ENCODE peak calls at places on chromosomes 4 and X, in ten cellular contexts. One of them, this sample, is unnamed.
A peak's percentile ranks its signal among the peaks of the same experiment; 100 is the strongest.

GRCh38 chr4:61200991-61201526 is 933 bp downstream of the ADGRL3 start:
- DNase-seq in neural crest cell: peak; percentile 41
- DNase-seq in HCT116: no peak
- DNase-seq in kidney: peak; percentile 68
- DNase-seq in retinal pigment epithelial cell: no peak
- DNase-seq in CD8-positive, alpha-beta T cell: no peak
- DNase-seq in WTC11: peak; percentile 36
- DNase-seq in neural progenitor cell: peak; percentile 63
- DNase-seq in cardiac muscle cell: peak; percentile 66
- DNase-seq in IMR-90: no peak
- DNase-seq in this sample: peak; percentile 39

GRCh38 chr4:79178770-79179169 is 147.1 kb downstream of the NAA11 start:
- DNase-seq in WTC11: no peak
- DNase-seq in CD8-positive, alpha-beta T cell: no peak
- DNase-seq in retinal pigment epithelial cell: no peak
- DNase-seq in neural progenitor cell: no peak
- DNase-seq in cardiac muscle cell: no peak
- DNase-seq in kidney: no peak
- DNase-seq in IMR-90: no peak
- DNase-seq in neural crest cell: no peak
- DNase-seq in HCT116: no peak
- DNase-seq in this sample: no peak

GRCh38 chr4:3312362-3312761 is 19.5 kb downstream of the RGS12 start:
- DNase-seq in neural crest cell: no peak
- DNase-seq in CD8-positive, alpha-beta T cell: no peak
- DNase-seq in IMR-90: no peak
- DNase-seq in retinal pigment epithelial cell: no peak
- DNase-seq in neural progenitor cell: no peak
- DNase-seq in cardiac muscle cell: no peak
- DNase-seq in HCT116: no peak
- DNase-seq in kidney: no peak
- DNase-seq in WTC11: no peak
- DNase-seq in this sample: no peak

GRCh38 chrX:122565952-122566351 is 618.1 kb upstream of the GRIA3 start:
- DNase-seq in neural progenitor cell: no peak
- DNase-seq in IMR-90: peak; percentile 90
- DNase-seq in retinal pigment epithelial cell: peak; percentile 72
- DNase-seq in neural crest cell: no peak
- DNase-seq in HCT116: peak; percentile 7
- DNase-seq in CD8-positive, alpha-beta T cell: no peak
- DNase-seq in WTC11: no peak
- DNase-seq in kidney: peak; percentile 25
- DNase-seq in cardiac muscle cell: no peak
- DNase-seq in this sample: no peak

GRCh38 chr4:63790377-63790776 is 618.9 kb downstream of the TECRL start:
- DNase-seq in neural crest cell: no peak
- DNase-seq in IMR-90: no peak
- DNase-seq in retinal pigment epithelial cell: no peak
- DNase-seq in kidney: no peak
- DNase-seq in WTC11: no peak
- DNase-seq in CD8-positive, alpha-beta T cell: no peak
- DNase-seq in neural progenitor cell: no peak
- DNase-seq in HCT116: no peak
- DNase-seq in cardiac muscle cell: no peak
- DNase-seq in this sample: no peak

GRCh38 chrX:25858273-25858880 is 279.8 kb upstream of the MAGEB18 start:
- DNase-seq in kidney: no peak
- DNase-seq in cardiac muscle cell: no peak
- DNase-seq in HCT116: no peak
- DNase-seq in retinal pigment epithelial cell: peak; percentile 64
- DNase-seq in IMR-90: no peak
- DNase-seq in neural progenitor cell: no peak
- DNase-seq in CD8-positive, alpha-beta T cell: no peak
- DNase-seq in WTC11: no peak
- DNase-seq in neural crest cell: no peak
- DNase-seq in this sample: no peak

GRCh38 chr4:1745697-1746096 is 24.4 kb downstream of the TACC3 start:
- DNase-seq in cardiac muscle cell: no peak
- DNase-seq in CD8-positive, alpha-beta T cell: no peak
- DNase-seq in IMR-90: no peak
- DNase-seq in retinal pigment epithelial cell: no peak
- DNase-seq in neural crest cell: no peak
- DNase-seq in HCT116: no peak
- DNase-seq in kidney: no peak
- DNase-seq in neural progenitor cell: no peak
- DNase-seq in WTC11: no peak
- DNase-seq in this sample: no peak

GRCh38 chrX:148381603-148382002 is 118.8 kb upstream of the AFF2 start:
- DNase-seq in kidney: no peak
- DNase-seq in WTC11: no peak
- DNase-seq in retinal pigment epithelial cell: no peak
- DNase-seq in HCT116: no peak
- DNase-seq in IMR-90: no peak
- DNase-seq in neural progenitor cell: no peak
- DNase-seq in neural crest cell: no peak
- DNase-seq in CD8-positive, alpha-beta T cell: no peak
- DNase-seq in cardiac muscle cell: no peak
- DNase-seq in this sample: no peak

DNA sequence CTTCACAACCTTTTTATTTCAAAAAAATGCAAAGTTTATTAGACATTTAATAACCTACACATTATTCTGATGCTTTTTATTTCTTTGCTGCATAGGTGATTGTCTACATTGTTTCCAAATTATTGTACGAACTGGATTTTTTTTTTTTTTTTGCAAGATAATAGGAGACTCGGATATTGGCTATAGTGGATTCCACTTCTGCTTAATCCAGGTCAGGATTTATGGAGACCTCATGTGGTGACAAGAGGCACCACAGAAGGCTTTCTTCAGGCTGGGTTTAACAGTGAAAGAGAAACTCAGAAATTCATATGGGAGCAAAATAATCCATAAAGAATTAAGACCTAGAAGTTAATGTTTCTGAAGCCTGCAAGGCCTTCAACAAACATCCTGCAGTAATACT is 2.4 kb upstream of the SLIT2 start:
- DNase-seq in CD8-positive, alpha-beta T cell: no peak
- DNase-seq in HCT116: peak; percentile 12
- DNase-seq in cardiac muscle cell: peak; percentile 62
- DNase-seq in WTC11: no peak
- DNase-seq in neural progenitor cell: peak; percentile 25
- DNase-seq in kidney: no peak
- DNase-seq in neural crest cell: no peak
- DNase-seq in retinal pigment epithelial cell: no peak
- DNase-seq in IMR-90: peak; percentile 69
- DNase-seq in this sample: no peak
- TF ChIP-seq CTCF in CD8-positive, alpha-beta T cell: no peak
- TF ChIP-seq CTCF in HCT116: peak; percentile 49
- TF ChIP-seq CTCF in cardiac muscle cell: peak; percentile 64
- TF ChIP-seq CTCF in WTC11: no peak
- TF ChIP-seq CTCF in neural progenitor cell: peak; percentile 33
- TF ChIP-seq CTCF in kidney: peak; percentile 38
- TF ChIP-seq CTCF in neural crest cell: peak; percentile 57
- TF ChIP-seq CTCF in retinal pigment epithelial cell: peak; percentile 73
- TF ChIP-seq CTCF in IMR-90: peak; percentile 64
- TF ChIP-seq CTCF in this sample: no peak

GRCh38 chr4:39450618-39451017 is 8.1 kb downstream of the RPL9 start:
- DNase-seq in neural progenitor cell: no peak
- DNase-seq in WTC11: no peak
- DNase-seq in HCT116: no peak
- DNase-seq in CD8-positive, alpha-beta T cell: no peak
- DNase-seq in neural crest cell: no peak
- DNase-seq in IMR-90: no peak
- DNase-seq in cardiac muscle cell: no peak
- DNase-seq in retinal pigment epithelial cell: no peak
- DNase-seq in kidney: no peak
- DNase-seq in this sample: no peak

GRCh38 chr4:39451423-39452023 is 7.2 kb downstream of the RPL9 start:
- DNase-seq in retinal pigment epithelial cell: no peak
- DNase-seq in cardiac muscle cell: no peak
- DNase-seq in IMR-90: no peak
- DNase-seq in kidney: no peak
- DNase-seq in neural progenitor cell: no peak
- DNase-seq in CD8-positive, alpha-beta T cell: no peak
- DNase-seq in HCT116: no peak
- DNase-seq in neural crest cell: no peak
- DNase-seq in WTC11: no peak
- DNase-seq in this sample: no peak

GRCh38 chr4:39446483-39446841 is 12.3 kb downstream of the RPL9 start:
- DNase-seq in cardiac muscle cell: no peak
- DNase-seq in WTC11: no peak
- DNase-seq in neural progenitor cell: no peak
- DNase-seq in IMR-90: no peak
- DNase-seq in CD8-positive, alpha-beta T cell: no peak
- DNase-seq in kidney: no peak
- DNase-seq in neural crest cell: no peak
- DNase-seq in retinal pigment epithelial cell: no peak
- DNase-seq in HCT116: no peak
- DNase-seq in this sample: no peak

GRCh38 chr4:39442910-39443480 is 15.7 kb downstream of the RPL9 start:
- DNase-seq in WTC11: no peak
- DNase-seq in IMR-90: no peak
- DNase-seq in CD8-positive, alpha-beta T cell: no peak
- DNase-seq in kidney: no peak
- DNase-seq in HCT116: no peak
- DNase-seq in retinal pigment epithelial cell: no peak
- DNase-seq in cardiac muscle cell: no peak
- DNase-seq in neural crest cell: no peak
- DNase-seq in neural progenitor cell: no peak
- DNase-seq in this sample: no peak

DNA sequence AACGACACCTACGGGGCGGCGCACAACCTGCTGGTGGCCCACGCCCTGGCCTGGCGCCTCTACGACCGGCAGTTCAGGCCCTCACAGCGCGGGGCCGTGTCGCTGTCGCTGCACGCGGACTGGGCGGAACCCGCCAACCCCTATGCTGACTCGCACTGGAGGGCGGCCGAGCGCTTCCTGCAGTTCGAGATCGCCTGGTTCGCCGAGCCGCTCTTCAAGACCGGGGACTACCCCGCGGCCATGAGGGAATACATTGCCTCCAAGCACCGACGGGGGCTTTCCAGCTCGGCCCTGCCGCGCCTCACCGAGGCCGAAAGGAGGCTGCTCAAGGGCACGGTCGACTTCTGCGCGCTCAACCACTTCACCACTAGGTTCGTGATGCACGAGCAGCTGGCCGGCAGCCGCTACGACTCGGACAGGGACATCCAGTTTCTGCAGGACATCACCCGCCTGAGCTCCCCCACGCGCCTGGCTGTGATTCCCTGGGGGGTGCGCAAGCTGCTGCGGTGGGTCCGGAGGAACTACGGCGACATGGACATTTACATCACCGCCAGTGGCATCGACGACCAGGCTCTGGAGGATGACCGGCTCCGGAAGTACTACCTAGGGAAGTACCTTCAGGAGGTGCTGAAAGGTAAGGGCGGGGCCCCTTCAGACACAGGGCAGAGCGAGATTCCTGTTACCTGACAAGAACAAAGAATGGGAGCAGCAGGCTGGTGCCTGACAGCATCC is 11.7 kb downstream of the RPL9 start:
- DNase-seq in WTC11: peak; percentile 80
- DNase-seq in kidney: peak; percentile 90
- DNase-seq in cardiac muscle cell: peak; percentile 31
- DNase-seq in neural progenitor cell: peak; percentile 49
- DNase-seq in IMR-90: peak; percentile 28
- DNase-seq in neural crest cell: no peak
- DNase-seq in CD8-positive, alpha-beta T cell: peak; percentile 20
- DNase-seq in HCT116: no peak
- DNase-seq in retinal pigment epithelial cell: no peak
- DNase-seq in this sample: peak; percentile 67
- TF ChIP-seq CTCF in WTC11: no peak
- TF ChIP-seq CTCF in kidney: no peak
- TF ChIP-seq CTCF in cardiac muscle cell: peak; percentile 53
- TF ChIP-seq CTCF in neural progenitor cell: no peak
- TF ChIP-seq CTCF in IMR-90: peak; percentile 10
- TF ChIP-seq CTCF in neural crest cell: no peak
- TF ChIP-seq CTCF in CD8-positive, alpha-beta T cell: no peak
- TF ChIP-seq CTCF in HCT116: no peak
- TF ChIP-seq CTCF in retinal pigment epithelial cell: peak; percentile 35
- TF ChIP-seq CTCF in this sample: no peak

GRCh38 chr4:26402458-26402857 is 81.6 kb downstream of the RBPJ start:
- DNase-seq in IMR-90: no peak
- DNase-seq in neural crest cell: no peak
- DNase-seq in neural progenitor cell: no peak
- DNase-seq in WTC11: no peak
- DNase-seq in kidney: no peak
- DNase-seq in retinal pigment epithelial cell: no peak
- DNase-seq in HCT116: no peak
- DNase-seq in cardiac muscle cell: no peak
- DNase-seq in CD8-positive, alpha-beta T cell: no peak
- DNase-seq in this sample: no peak

GRCh38 chr4:26406346-26406975 is 83.8 kb downstream of the CCKAR start:
- DNase-seq in IMR-90: peak; percentile 36
- DNase-seq in retinal pigment epithelial cell: no peak
- DNase-seq in CD8-positive, alpha-beta T cell: no peak
- DNase-seq in cardiac muscle cell: no peak
- DNase-seq in neural progenitor cell: peak; percentile 2
- DNase-seq in HCT116: no peak
- DNase-seq in WTC11: no peak
- DNase-seq in neural crest cell: no peak
- DNase-seq in kidney: no peak
- DNase-seq in this sample: no peak

GRCh38 chr4:26400140-26400539 is 79.3 kb downstream of the RBPJ start:
- DNase-seq in HCT116: no peak
- DNase-seq in CD8-positive, alpha-beta T cell: no peak
- DNase-seq in neural crest cell: no peak
- DNase-seq in retinal pigment epithelial cell: no peak
- DNase-seq in neural progenitor cell: no peak
- DNase-seq in IMR-90: no peak
- DNase-seq in cardiac muscle cell: no peak
- DNase-seq in WTC11: no peak
- DNase-seq in kidney: no peak
- DNase-seq in this sample: no peak

GRCh38 chr4:26407466-26407865 is 82.8 kb downstream of the CCKAR start:
- DNase-seq in retinal pigment epithelial cell: no peak
- DNase-seq in neural progenitor cell: no peak
- DNase-seq in IMR-90: peak; percentile 13
- DNase-seq in neural crest cell: no peak
- DNase-seq in CD8-positive, alpha-beta T cell: no peak
- DNase-seq in cardiac muscle cell: no peak
- DNase-seq in WTC11: no peak
- DNase-seq in HCT116: no peak
- DNase-seq in kidney: no peak
- DNase-seq in this sample: no peak

GRCh38 chr4:26404597-26405323 is 83.9 kb downstream of the RBPJ start:
- DNase-seq in kidney: no peak
- DNase-seq in cardiac muscle cell: no peak
- DNase-seq in HCT116: no peak
- DNase-seq in neural progenitor cell: no peak
- DNase-seq in WTC11: no peak
- DNase-seq in IMR-90: no peak
- DNase-seq in neural crest cell: no peak
- DNase-seq in retinal pigment epithelial cell: peak; percentile 48
- DNase-seq in CD8-positive, alpha-beta T cell: no peak
- DNase-seq in this sample: no peak
- TF ChIP-seq CTCF in kidney: no peak
- TF ChIP-seq CTCF in cardiac muscle cell: no peak
- TF ChIP-seq CTCF in HCT116: no peak
- TF ChIP-seq CTCF in neural progenitor cell: peak; percentile 10
- TF ChIP-seq CTCF in WTC11: no peak
- TF ChIP-seq CTCF in IMR-90: no peak
- TF ChIP-seq CTCF in neural crest cell: peak; percentile 44
- TF ChIP-seq CTCF in retinal pigment epithelial cell: peak; percentile 59
- TF ChIP-seq CTCF in CD8-positive, alpha-beta T cell: no peak
- TF ChIP-seq CTCF in this sample: no peak

DNA sequence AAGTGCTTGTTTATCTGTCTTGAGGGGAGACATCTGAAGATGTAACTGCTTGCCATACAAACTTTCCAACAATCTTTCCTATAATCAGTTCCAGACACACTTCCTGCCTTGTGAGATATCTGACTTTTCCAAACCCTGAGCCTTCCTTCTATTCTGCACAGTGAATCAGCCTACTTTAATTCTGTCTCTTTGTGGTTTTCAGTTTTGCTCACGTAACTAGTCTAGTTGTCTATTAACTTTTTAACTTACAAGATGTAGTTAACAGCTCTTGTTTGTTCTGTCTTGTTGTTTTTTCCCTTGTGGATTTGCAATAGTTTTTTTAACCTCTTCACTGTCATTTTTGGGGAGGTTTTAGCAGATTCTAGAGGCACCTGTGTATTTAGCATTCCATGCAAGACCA is 947.8 kb downstream of the C4orf33 start:
- DNase-seq in neural crest cell: no peak
- DNase-seq in neural progenitor cell: no peak
- DNase-seq in kidney: no peak
- DNase-seq in WTC11: no peak
- DNase-seq in cardiac muscle cell: no peak
- DNase-seq in retinal pigment epithelial cell: no peak
- DNase-seq in IMR-90: no peak
- DNase-seq in HCT116: no peak
- DNase-seq in CD8-positive, alpha-beta T cell: no peak
- DNase-seq in this sample: no peak
- TF ChIP-seq CTCF in neural crest cell: no peak
- TF ChIP-seq CTCF in neural progenitor cell: no peak
- TF ChIP-seq CTCF in kidney: no peak
- TF ChIP-seq CTCF in WTC11: no peak
- TF ChIP-seq CTCF in cardiac muscle cell: no peak
- TF ChIP-seq CTCF in retinal pigment epithelial cell: no peak
- TF ChIP-seq CTCF in IMR-90: no peak
- TF ChIP-seq CTCF in HCT116: no peak
- TF ChIP-seq CTCF in CD8-positive, alpha-beta T cell: no peak
- TF ChIP-seq CTCF in this sample: no peak